ENCODE peak calls at places on chromosomes 5 and 9, in six cellular contexts. One of them, this sample, is unnamed.
A peak's percentile ranks its signal among the peaks of the same experiment; 100 is the strongest.

GRCh38 chr9:89844535-89844934 is 239.7 kb downstream of the GADD45G start:
- DNase-seq in upper lobe of right lung: peak; percentile 70
- DNase-seq in prostate gland: peak; percentile 39
- DNase-seq in body of pancreas: no peak
- DNase-seq in uterus: no peak
- DNase-seq in Peyer's patch: no peak
- DNase-seq in this sample: no peak

GRCh38 chr5:165508286-165508685 is 2002.9 kb downstream of the MAT2B start:
- DNase-seq in upper lobe of right lung: no peak
- DNase-seq in uterus: no peak
- DNase-seq in Peyer's patch: no peak
- DNase-seq in body of pancreas: no peak
- DNase-seq in prostate gland: no peak
- DNase-seq in this sample: no peak

GRCh38 chr5:140311011-140311467 is 8.1 kb upstream of the PFDN1 start:
- DNase-seq in body of pancreas: no peak
- DNase-seq in uterus: no peak
- DNase-seq in upper lobe of right lung: no peak
- DNase-seq in prostate gland: no peak
- DNase-seq in Peyer's patch: no peak
- DNase-seq in this sample: peak; percentile 29

GRCh38 chr9:74404620-74405019 is 92.5 kb upstream of the RORB start:
- DNase-seq in Peyer's patch: no peak
- DNase-seq in prostate gland: no peak
- DNase-seq in uterus: no peak
- DNase-seq in body of pancreas: no peak
- DNase-seq in upper lobe of right lung: no peak
- DNase-seq in this sample: no peak

GRCh38 chr5:160083012-160083436 is 36.2 kb downstream of the PWWP2A start:
- DNase-seq in body of pancreas: no peak
- DNase-seq in prostate gland: no peak
- DNase-seq in uterus: no peak
- DNase-seq in Peyer's patch: no peak
- DNase-seq in upper lobe of right lung: no peak
- DNase-seq in this sample: no peak

GRCh38 chr9:70594546-70594945 is 180.1 kb upstream of the KLF9 start:
- DNase-seq in body of pancreas: no peak
- DNase-seq in prostate gland: no peak
- DNase-seq in uterus: no peak
- DNase-seq in upper lobe of right lung: no peak
- DNase-seq in Peyer's patch: no peak
- DNase-seq in this sample: no peak

GRCh38 chr9:2317591-2317990 is 302.4 kb downstream of the SMARCA2 start:
- DNase-seq in upper lobe of right lung: no peak
- DNase-seq in body of pancreas: no peak
- DNase-seq in uterus: no peak
- DNase-seq in Peyer's patch: no peak
- DNase-seq in prostate gland: no peak
- DNase-seq in this sample: no peak

GRCh38 chr9:103804077-103804735 is 289.9 kb upstream of the SMC2 start:
- DNase-seq in prostate gland: no peak
- DNase-seq in Peyer's patch: no peak
- DNase-seq in uterus: no peak
- DNase-seq in body of pancreas: no peak
- DNase-seq in upper lobe of right lung: no peak
- DNase-seq in this sample: no peak

GRCh38 chr5:9453480-9454011 is 92.3 kb downstream of the SEMA5A start:
- DNase-seq in upper lobe of right lung: no peak
- DNase-seq in uterus: no peak
- DNase-seq in prostate gland: no peak
- DNase-seq in Peyer's patch: no peak
- DNase-seq in body of pancreas: no peak
- DNase-seq in this sample: no peak
- TF ChIP-seq CTCF in upper lobe of right lung: no peak
- TF ChIP-seq CTCF in uterus: no peak
- TF ChIP-seq CTCF in prostate gland: no peak
- TF ChIP-seq CTCF in Peyer's patch: no peak
- TF ChIP-seq CTCF in body of pancreas: no peak
- TF ChIP-seq CTCF in this sample: no peak

GRCh38 chr9:130465383-130466096 is 20.8 kb downstream of the ASS1 start:
- DNase-seq in uterus: no peak
- DNase-seq in upper lobe of right lung: no peak
- DNase-seq in body of pancreas: no peak
- DNase-seq in prostate gland: no peak
- DNase-seq in Peyer's patch: no peak
- DNase-seq in this sample: no peak
- H3K36me3 ChIP-seq in uterus: no peaks in the 10 kb centered on the region
- H3K36me3 ChIP-seq in upper lobe of right lung: peaks cover 12% of the 10 kb centered on the region
- H3K36me3 ChIP-seq in body of pancreas: no peaks in the 10 kb centered on the region
- H3K36me3 ChIP-seq in prostate gland: no peaks in the 10 kb centered on the region
- H3K36me3 ChIP-seq in Peyer's patch: no peaks in the 10 kb centered on the region
- H3K36me3 ChIP-seq in this sample: peaks cover 6% of the 10 kb centered on the region

GRCh38 chr5:79922626-79923025 is 68.4 kb downstream of the MTX3 start:
- DNase-seq in prostate gland: no peak
- DNase-seq in upper lobe of right lung: no peak
- DNase-seq in Peyer's patch: no peak
- DNase-seq in body of pancreas: no peak
- DNase-seq in uterus: no peak
- DNase-seq in this sample: no peak

GRCh38 chr5:79929095-79929494 is 62.0 kb downstream of the MTX3 start:
- DNase-seq in body of pancreas: no peak
- DNase-seq in Peyer's patch: no peak
- DNase-seq in prostate gland: no peak
- DNase-seq in upper lobe of right lung: no peak
- DNase-seq in uterus: no peak
- DNase-seq in this sample: no peak

GRCh38 chr5:79923431-79923830 is 67.6 kb downstream of the MTX3 start:
- DNase-seq in body of pancreas: no peak
- DNase-seq in uterus: no peak
- DNase-seq in prostate gland: no peak
- DNase-seq in upper lobe of right lung: no peak
- DNase-seq in Peyer's patch: no peak
- DNase-seq in this sample: no peak

DNA sequence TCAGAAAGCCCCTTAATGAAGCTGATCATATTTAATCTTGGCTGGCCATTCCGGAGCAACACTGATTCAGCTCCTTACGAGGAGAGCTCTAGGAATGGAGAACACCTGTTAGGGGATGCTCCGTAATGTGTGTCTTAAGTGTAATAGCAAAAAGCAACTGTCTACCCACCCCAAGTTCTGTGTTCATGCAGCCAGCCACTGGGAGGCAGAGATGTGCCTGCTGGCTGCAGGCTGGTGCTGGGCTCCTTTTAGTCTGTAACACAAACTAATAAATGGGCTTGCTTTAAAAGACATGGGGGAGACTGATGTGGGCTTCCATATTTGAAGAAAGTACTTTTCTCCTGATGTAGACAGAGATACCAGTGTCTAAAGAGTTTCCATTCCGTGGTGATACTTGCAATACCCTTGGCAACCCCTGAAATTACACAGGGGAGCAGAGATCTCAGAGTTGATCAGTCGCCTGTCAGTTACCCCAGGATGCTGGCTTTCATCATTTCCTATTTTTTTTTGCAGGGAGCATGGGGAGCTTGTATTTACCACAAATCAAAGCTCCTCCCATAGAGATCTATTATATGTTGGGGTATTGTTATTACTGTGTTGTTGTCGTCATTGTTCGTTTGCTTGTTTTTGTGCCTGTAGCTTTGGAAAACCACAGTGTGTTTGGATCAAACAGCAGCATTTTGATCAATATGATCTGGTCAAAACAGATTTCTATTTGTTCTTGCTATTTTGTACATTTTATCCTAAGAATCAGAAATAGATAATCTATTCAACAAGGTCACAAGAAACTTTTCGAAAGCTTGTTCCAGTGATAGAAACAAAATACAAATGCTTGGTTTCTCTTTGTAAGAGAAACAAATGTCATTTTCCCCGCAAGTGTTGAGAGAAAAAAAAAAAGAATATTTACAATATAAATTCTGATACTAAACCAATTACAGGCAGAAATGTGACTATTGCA is 65.8 kb downstream of the MTX3 start:
- DNase-seq in uterus: no peak
- DNase-seq in upper lobe of right lung: no peak
- DNase-seq in prostate gland: no peak
- DNase-seq in Peyer's patch: no peak
- DNase-seq in body of pancreas: no peak
- DNase-seq in this sample: no peak
- TF ChIP-seq CTCF in uterus: no peak
- TF ChIP-seq CTCF in upper lobe of right lung: no peak
- TF ChIP-seq CTCF in prostate gland: no peak
- TF ChIP-seq CTCF in Peyer's patch: peak; percentile 13
- TF ChIP-seq CTCF in body of pancreas: no peak
- TF ChIP-seq CTCF in this sample: no peak

GRCh38 chr5:146457431-146457830 is 10.3 kb downstream of the TCERG1 start:
- DNase-seq in uterus: no peak
- DNase-seq in Peyer's patch: no peak
- DNase-seq in body of pancreas: no peak
- DNase-seq in upper lobe of right lung: no peak
- DNase-seq in prostate gland: no peak
- DNase-seq in this sample: no peak

GRCh38 chr5:146461319-146461718 is 14.2 kb downstream of the TCERG1 start:
- DNase-seq in uterus: no peak
- DNase-seq in prostate gland: no peak
- DNase-seq in body of pancreas: no peak
- DNase-seq in upper lobe of right lung: no peak
- DNase-seq in Peyer's patch: no peak
- DNase-seq in this sample: no peak

GRCh38 chr5:146463446-146463845 is 16.3 kb downstream of the TCERG1 start:
- DNase-seq in body of pancreas: no peak
- DNase-seq in uterus: no peak
- DNase-seq in prostate gland: no peak
- DNase-seq in Peyer's patch: no peak
- DNase-seq in upper lobe of right lung: no peak
- DNase-seq in this sample: peak; percentile 79

DNA sequence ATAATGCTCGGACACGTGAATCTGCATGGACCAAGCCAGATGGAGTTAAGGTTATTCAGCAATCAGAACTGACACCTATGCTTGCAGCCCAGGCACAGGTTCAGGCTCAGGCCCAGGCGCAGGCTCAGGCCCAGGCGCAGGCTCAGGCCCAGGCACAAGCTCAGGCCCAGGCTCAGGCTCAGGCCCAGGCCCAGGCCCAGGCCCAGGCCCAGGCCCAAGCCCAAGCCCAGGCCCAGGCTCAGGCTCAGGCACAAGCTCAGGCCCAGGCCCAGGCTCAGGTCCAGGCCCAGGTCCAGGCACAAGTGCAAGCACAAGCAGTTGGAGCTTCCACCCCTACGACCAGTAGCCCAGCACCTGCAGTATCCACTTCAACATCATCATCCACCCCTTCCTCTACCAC is 11.8 kb downstream of the TCERG1 start:
- DNase-seq in uterus: no peak
- DNase-seq in upper lobe of right lung: no peak
- DNase-seq in body of pancreas: no peak
- DNase-seq in Peyer's patch: no peak
- DNase-seq in prostate gland: no peak
- DNase-seq in this sample: no peak
- H3K36me3 ChIP-seq in uterus: no peaks in the 10 kb centered on the region
- H3K36me3 ChIP-seq in upper lobe of right lung: peaks cover 88% of the 10 kb centered on the region
- H3K36me3 ChIP-seq in body of pancreas: peaks cover 20% of the 10 kb centered on the region
- H3K36me3 ChIP-seq in Peyer's patch: no peaks in the 10 kb centered on the region
- H3K36me3 ChIP-seq in prostate gland: no peaks in the 10 kb centered on the region
- H3K36me3 ChIP-seq in this sample: no peaks in the 10 kb centered on the region

DNA sequence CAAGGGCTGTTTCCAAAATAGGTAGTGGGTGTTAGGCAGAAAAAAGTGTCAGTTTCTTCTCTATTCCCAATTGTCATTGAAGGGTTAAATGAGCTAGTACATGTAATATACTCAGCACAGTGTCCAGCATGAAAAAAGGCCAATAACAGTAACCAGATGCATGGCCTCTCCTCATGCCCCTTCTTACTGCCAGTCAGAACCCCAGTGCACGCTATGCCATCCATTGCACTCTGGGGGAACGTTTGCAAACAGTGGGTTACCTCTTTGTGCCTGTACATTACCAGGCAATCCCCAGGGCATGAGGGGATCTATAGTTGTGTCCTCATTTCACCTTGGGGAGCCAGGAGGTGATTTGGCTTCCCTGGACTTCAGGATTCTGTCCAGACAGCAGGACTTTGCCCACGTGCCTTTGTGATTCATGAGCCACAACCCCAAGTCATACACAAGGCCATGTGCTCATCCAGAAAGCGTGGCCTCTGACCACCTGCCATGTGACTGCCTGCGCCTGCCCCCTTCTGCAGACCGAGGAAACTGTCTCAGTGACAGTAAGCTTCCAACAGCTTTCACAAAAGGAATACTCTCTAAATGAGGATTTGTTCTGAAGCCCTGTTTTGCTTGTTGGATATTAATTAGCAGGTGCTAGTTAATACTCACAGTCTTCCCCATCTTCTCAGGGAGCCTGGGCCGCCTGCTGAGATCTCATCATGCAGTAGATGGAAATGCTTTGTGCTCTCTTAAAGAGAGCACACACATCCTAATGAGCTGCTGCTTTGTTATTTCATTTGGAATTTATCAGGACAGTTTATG is 36.8 kb upstream of the ANGPTL2 start:
- DNase-seq in Peyer's patch: peak; percentile 71
- DNase-seq in body of pancreas: peak; percentile 22
- DNase-seq in uterus: peak; percentile 75
- DNase-seq in prostate gland: no peak
- DNase-seq in upper lobe of right lung: peak; percentile 54
- DNase-seq in this sample: peak; percentile 19
- TF ChIP-seq CTCF in Peyer's patch: no peak
- TF ChIP-seq CTCF in body of pancreas: no peak
- TF ChIP-seq CTCF in uterus: peak; percentile 29
- TF ChIP-seq CTCF in prostate gland: no peak
- TF ChIP-seq CTCF in upper lobe of right lung: no peak
- TF ChIP-seq CTCF in this sample: no peak

DNA sequence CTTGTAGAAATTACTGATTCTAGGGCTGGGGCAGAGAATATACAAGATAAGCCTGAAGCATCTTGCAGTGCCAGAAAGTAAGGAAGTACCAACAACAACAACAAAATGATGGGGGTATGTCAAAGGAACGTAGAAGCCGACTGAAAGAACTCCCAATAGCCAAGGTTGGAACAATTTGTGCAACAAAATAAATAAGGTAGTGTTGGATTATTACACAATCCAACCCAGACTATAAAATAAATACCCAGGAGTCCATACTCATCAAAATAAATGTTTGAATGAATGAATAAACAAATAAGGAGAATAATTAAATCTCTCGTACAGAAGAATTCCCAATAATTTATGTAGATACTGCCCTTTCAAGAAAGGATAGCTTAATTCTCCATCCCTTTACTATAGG is 31.1 kb upstream of the GNAQ start:
- DNase-seq in prostate gland: no peak
- DNase-seq in body of pancreas: no peak
- DNase-seq in Peyer's patch: no peak
- DNase-seq in uterus: no peak
- DNase-seq in upper lobe of right lung: no peak
- DNase-seq in this sample: no peak
- H3K36me3 ChIP-seq in prostate gland: no peaks in the 10 kb centered on the region
- H3K36me3 ChIP-seq in body of pancreas: no peaks in the 10 kb centered on the region
- H3K36me3 ChIP-seq in Peyer's patch: no peaks in the 10 kb centered on the region
- H3K36me3 ChIP-seq in uterus: no peaks in the 10 kb centered on the region
- H3K36me3 ChIP-seq in upper lobe of right lung: no peaks in the 10 kb centered on the region
- H3K36me3 ChIP-seq in this sample: no peaks in the 10 kb centered on the region

DNA sequence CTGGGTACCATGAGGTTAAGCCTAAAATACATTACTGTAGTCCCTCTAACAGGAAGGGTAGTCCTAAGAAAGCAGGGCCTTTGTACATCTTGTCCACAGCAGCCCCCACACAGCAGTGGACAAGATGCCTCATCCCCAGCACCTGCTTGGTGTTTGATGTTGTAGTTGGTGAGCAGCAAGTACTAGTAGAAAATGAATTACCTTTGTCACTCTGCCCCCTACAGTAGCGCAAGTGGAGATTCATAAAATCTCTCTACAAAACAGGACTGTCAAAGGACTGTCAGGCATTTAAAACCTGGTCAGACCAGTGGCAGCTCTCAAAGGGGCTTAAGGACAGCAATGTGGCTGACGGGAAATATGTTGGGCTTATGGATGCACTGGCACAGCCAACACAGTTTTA is 122.5 kb downstream of the TMEM174 start:
- DNase-seq in body of pancreas: no peak
- DNase-seq in prostate gland: no peak
- DNase-seq in Peyer's patch: no peak
- DNase-seq in uterus: no peak
- DNase-seq in upper lobe of right lung: no peak
- DNase-seq in this sample: no peak
- TF ChIP-seq CTCF in body of pancreas: peak; percentile 22
- TF ChIP-seq CTCF in prostate gland: no peak
- TF ChIP-seq CTCF in Peyer's patch: no peak
- TF ChIP-seq CTCF in uterus: no peak
- TF ChIP-seq CTCF in upper lobe of right lung: peak; percentile 16
- TF ChIP-seq CTCF in this sample: no peak

This sample was measured in colonic mucosa.